ENCODE peak calls at places on chromosome 17, in four cellular contexts. Z, B, Q and A are unnamed samples.

GRCh38 chr17:32523017-32523680 is 36.4 kb downstream of the CDK5R1 start:
- DNase-seq in Q (no peak), B (no peak), Z (no peak), A (peak)

GRCh38 chr17:48510761-48511604 is 19.8 kb downstream of the HOXB1 start:
- DNase-seq in Q (no peak), Z (no peak), B (no peak), A (peak)

GRCh38 chr17:68020451-68020779 is 15.1 kb upstream of the KPNA2 start:
- DNase-seq in Q (peak), Z (no peak), B (no peak), A (no peak)

GRCh38 chr17:83180996-83181481 is 101.6 kb downstream of the METRNL start:
- DNase-seq in Q (no peak), Z (no peak), B (peak), A (no peak)

GRCh38 chr17:74235040-74235581 is 21.7 kb downstream of the TTYH2 start:
- DNase-seq in B (no peak), Q (no peak), Z (no peak), A (peak)

GRCh38 chr17:58344047-58344790 is 7.8 kb downstream of the SUPT4H1 start:
- DNase-seq in Z (no peak), Q (no peak), B (no peak), A (peak)

GRCh38 chr17:27541326-27542023 is 85.2 kb downstream of the KSR1 start:
- DNase-seq in Z (no peak), B (no peak), Q (no peak), A (no peak)

GRCh38 chr17:40038882-40039513 is 15.2 kb downstream of the MED24 start:
- DNase-seq in B (peak), Z (peak), Q (peak), A (no peak)

GRCh38 chr17:12050646-12051225 is 30.1 kb downstream of the MAP2K4 start:
- DNase-seq in Q (no peak), B (no peak), Z (no peak), A (no peak)

GRCh38 chr17:46106966-46107644 is 86.1 kb downstream of the KANSL1 start:
- DNase-seq in Q (no peak), B (no peak), Z (no peak), A (no peak)

GRCh38 chr17:52147872-52148271 is 10.6 kb downstream of the CA10 start:
- DNase-seq in Q (no peak), Z (no peak), B (no peak), A (no peak)

GRCh38 chr17:77528516-77529327 is 388.0 kb downstream of the SEC14L1 start:
- DNase-seq in Z (no peak), Q (no peak), B (peak), A (no peak)

GRCh38 chr17:19389386-19389785 is 2.4 kb upstream of the MFAP4 start:
- DNase-seq in Q (no peak), Z (no peak), B (no peak), A (no peak)

GRCh38 chr17:79982986-79983385 is 52.7 kb downstream of the TBC1D16 start:
- DNase-seq in Q (no peak), B (peak), Z (no peak), A (no peak)

GRCh38 chr17:80297996-80298560 is 37.4 kb downstream of the RNF213 start:
- DNase-seq in Z (no peak), Q (no peak), B (no peak), A (no peak)

GRCh38 chr17:38464723-38465419 is 36.6 kb downstream of the ARHGAP23 start:
- DNase-seq in Q (no peak), Z (peak), B (no peak), A (no peak)

GRCh38 chr17:40341808-40342574 is 22.5 kb downstream of the GJD3 start:
- DNase-seq in B (peak), Z (no peak), Q (peak), A (no peak)

GRCh38 chr17:63140255-63140654 is 174.2 kb downstream of the TANC2 start:
- DNase-seq in Z (no peak), B (no peak), Q (no peak), A (peak)

GRCh38 chr17:34452769-34453168 is 89.7 kb upstream of the CCL1 start:
- DNase-seq in B (no peak), Z (no peak), Q (no peak), A (no peak)

GRCh38 chr17:17439971-17440843 is 36.6 kb upstream of the MED9 start:
- DNase-seq in Z (peak), Q (peak), B (peak), A (peak)

GRCh38 chr17:19702231-19702641 is 14.1 kb downstream of the SLC47A2 start:
- DNase-seq in Z (no peak), B (no peak), Q (peak), A (no peak)

GRCh38 chr17:62653002-62653830 is 25.7 kb downstream of the MRC2 start:
- DNase-seq in Q (no peak), B (peak), Z (no peak), A (peak)

GRCh38 chr17:9291912-9292562 is 270.7 kb downstream of the NTN1 start:
- DNase-seq in B (peak), Q (peak), Z (no peak), A (no peak)

GRCh38 chr17:69117855-69118758 is 23.6 kb downstream of the ABCA6 start:
- DNase-seq in Z (no peak), Q (no peak), B (no peak), A (peak)

GRCh38 chr17:3770471-3770870 is 30.5 kb downstream of the ITGAE start:
- DNase-seq in B (no peak), Z (no peak), Q (no peak), A (no peak)

GRCh38 chr17:62566996-62567578 is 60.4 kb upstream of the MRC2 start:
- DNase-seq in B (no peak), Q (no peak), Z (no peak), A (no peak)

GRCh38 chr17:81039854-81040758 is 5.2 kb downstream of the BAIAP2 start:
- DNase-seq in Z (no peak), B (no peak), Q (no peak), A (no peak)

GRCh38 chr17:47879028-47879585 is 16.9 kb upstream of the SP2 start:
- DNase-seq in Z (no peak), B (no peak), Q (no peak), A (no peak)

DNA sequence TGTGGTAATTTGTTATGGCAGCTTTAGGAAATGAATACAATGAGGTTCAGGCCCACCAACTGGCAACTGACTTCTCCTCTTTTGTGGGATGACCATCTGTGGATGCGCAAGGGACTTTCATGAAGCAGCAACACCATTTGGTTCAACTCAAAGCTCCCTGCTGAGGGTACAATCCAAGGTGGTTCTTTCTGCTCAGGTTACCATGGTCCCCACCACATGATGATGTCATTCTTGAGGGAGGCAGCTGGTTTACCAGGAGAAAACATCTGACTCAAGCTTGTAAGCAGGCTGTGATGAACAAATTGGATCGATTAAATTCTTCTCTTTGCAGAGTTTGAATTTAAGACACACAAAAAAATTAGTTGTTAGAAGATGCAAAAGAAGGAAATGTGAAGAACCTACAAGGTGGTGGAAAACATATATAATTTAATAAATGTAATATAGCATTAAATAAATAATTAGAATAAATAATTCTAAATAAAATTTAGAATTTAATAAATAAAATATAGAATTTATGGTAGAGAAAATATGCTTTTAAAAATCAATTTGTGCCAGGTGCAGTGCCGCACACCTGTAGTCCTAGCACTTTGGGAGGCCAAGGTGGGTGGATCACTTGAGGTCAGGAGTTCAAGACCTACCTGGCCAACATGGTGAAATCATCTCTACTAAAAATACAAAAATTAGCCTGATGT is 67.6 kb upstream of the ANKFN1 start:
- DNase-seq in Z (no peak), Q (no peak), B (no peak), A (no peak)
- TF ChIP-seq ATF3 in Z (no peak), Q (no peak), B (no peak), A (no peak)

GRCh38 chr17:76427457-76428231 is 25.3 kb downstream of the UBE2O start:
- DNase-seq in Q (no peak), B (no peak), Z (no peak), A (no peak)

GRCh38 chr17:76432004-76432403 is 20.9 kb downstream of the UBE2O start:
- DNase-seq in B (no peak), Q (no peak), Z (no peak), A (no peak)

GRCh38 chr17:76431509-76431908 is 21.4 kb downstream of the UBE2O start:
- DNase-seq in Z (no peak), Q (no peak), B (no peak), A (no peak)

GRCh38 chr17:76426853-76427252 is 26.1 kb downstream of the UBE2O start:
- DNase-seq in Q (no peak), B (no peak), Z (no peak), A (no peak)

DNA sequence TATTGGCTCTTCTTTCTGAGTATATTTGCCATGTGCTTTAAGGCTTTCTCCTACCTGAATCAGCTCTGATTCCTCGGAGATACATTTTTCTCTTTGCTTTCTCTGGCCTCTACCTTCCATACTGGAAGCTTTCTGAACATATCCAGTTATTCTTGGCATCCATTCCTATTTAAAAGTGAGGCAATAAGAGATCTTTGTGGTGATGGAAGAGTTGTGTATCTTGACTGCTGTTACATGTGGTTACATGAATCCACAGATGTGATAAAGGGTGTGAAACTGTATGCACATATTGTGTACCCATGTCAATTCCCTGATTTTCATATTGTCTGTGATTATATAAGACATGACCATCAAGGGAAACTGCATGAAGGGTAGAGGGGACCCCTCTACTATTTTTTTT is 24.4 kb downstream of the UBE2O start:
- DNase-seq in Q (no peak), B (no peak), Z (no peak), A (no peak)
- TF ChIP-seq ATF3 in Q (no peak), B (no peak), Z (no peak), A (no peak)

GRCh38 chr17:61408151-61409041 is 8.8 kb downstream of the TBX2 start:
- DNase-seq in Z (no peak), B (peak), Q (no peak), A (no peak)
- TF ChIP-seq ATF3 in Z (no peak), B (no peak), Q (no peak), A (no peak)

DNA sequence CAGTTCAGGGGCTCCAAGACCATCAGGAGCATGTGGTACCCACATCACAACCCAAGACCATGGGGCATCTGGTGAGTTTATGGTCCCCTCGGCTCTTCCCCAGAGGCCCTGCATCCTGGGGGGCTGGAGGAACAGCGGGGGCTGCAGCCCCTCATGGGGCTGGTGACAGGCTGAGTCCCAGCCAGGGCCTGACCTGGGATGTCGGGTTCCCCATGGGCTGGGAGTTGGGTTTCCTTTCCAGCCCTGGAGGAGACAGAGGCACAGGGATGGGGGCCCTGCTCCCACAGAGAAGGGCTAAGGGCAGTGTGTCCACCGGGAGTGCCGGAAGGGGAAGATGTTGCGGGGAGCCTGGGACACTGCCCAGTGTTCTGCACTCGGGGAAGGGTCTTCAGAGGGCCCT is 82.4 kb downstream of the GOSR1 start:
- DNase-seq in B (no peak), Q (no peak), Z (no peak), A (no peak)
- TF ChIP-seq ATF3 in B (no peak), Q (no peak), Z (no peak), A (no peak)

GRCh38 chr17:61467416-61468262 is 15.4 kb downstream of the TBX4 start:
- DNase-seq in Q (no peak), Z (peak), B (peak), A (no peak)
- TF ChIP-seq ATF3 in Q (no peak), Z (no peak), B (no peak), A (no peak)

DNA sequence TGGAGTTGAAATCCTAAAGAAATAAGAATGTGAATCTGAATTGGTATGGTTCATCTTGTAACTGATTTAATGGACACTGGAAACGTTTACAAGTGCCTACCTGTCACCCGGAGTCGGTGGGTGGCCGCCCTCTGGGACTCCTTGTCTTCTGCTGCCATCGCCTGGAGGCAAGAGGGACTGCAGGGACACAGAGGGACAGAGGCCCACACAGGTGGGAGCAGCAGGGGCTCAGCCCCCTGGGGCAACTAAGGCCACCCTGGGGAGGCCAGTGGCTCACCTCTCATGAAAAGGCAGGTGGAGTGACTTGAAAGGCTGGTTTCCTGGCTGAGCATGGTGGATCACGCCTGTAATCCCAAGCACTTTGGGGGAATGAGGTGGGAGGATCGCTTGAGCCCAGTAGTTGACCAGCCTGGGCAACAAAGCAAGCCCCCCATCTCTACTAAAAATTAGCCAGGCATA is 23.2 kb downstream of the TMEM92 start:
- DNase-seq in Q (peak), Z (peak), B (peak), A (no peak)
- TF ChIP-seq ATF3 in Q (no peak), Z (no peak), B (no peak), A (peak)

DNA sequence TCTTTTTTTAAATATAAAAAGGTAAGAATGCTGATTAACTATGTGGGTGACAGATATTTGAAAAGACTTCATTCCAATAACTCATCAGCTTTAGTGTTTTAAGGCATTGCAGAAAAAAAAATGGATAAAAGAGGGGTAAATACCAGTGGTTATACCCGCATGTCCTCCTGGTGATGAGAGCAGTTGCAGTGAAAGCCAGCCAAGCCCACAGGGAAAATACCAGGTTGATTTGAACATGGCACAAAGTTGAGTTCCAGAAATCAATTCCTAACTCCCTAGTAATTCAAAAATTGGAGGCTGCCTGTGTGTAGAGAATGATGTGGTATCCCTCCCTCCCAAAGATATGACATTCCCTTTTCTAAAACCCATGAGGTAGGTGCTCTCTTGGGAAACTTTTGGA is 453.2 kb upstream of the SOX9 start:
- DNase-seq in B (no peak), Q (no peak), Z (no peak), A (no peak)
- TF ChIP-seq ATF3 in B (no peak), Q (no peak), Z (no peak), A (no peak)

GRCh38 chr17:42459256-42459982 is 741 bp downstream of the ATP6V0A1 start:
- DNase-seq in Z (no peak), Q (peak), B (peak), A (no peak)
- TF ChIP-seq ATF3 in Z (no peak), Q (no peak), B (no peak), A (no peak)